ENCODE peak calls at places on chromosome 15, in five cellular contexts. One of them, this sample, is unnamed.

GRCh38 chr15:66294932-66295235 is 1.5 kb downstream of the DIS3L start:
- DNase-seq in endothelial cell: no peak
- DNase-seq in GM20000: no peak
- DNase-seq in lung: no peak
- DNase-seq in A549: no peak
- DNase-seq in this sample: no peak

GRCh38 chr15:40252141-40252437 is 13.2 kb downstream of the PAK6 start:
- DNase-seq in endothelial cell: no peak
- DNase-seq in GM20000: no peak
- DNase-seq in lung: no peak
- DNase-seq in A549: no peak
- DNase-seq in this sample: no peak

GRCh38 chr15:63452552-63453136 is 51.7 kb upstream of the USP3 start:
- DNase-seq in endothelial cell: no peak
- DNase-seq in GM20000: no peak
- DNase-seq in lung: no peak
- DNase-seq in A549: no peak
- DNase-seq in this sample: no peak

GRCh38 chr15:99149366-99149765 is 44.5 kb downstream of the SYNM start:
- DNase-seq in endothelial cell: no peak
- DNase-seq in GM20000: no peak
- DNase-seq in lung: no peak
- DNase-seq in A549: no peak
- DNase-seq in this sample: no peak

GRCh38 chr15:86505951-86506350 is 426.3 kb downstream of the AGBL1 start:
- DNase-seq in endothelial cell: no peak
- DNase-seq in GM20000: no peak
- DNase-seq in lung: no peak
- DNase-seq in A549: no peak
- DNase-seq in this sample: no peak

GRCh38 chr15:64742921-64743320 is 32.5 kb downstream of the RBPMS2 start:
- DNase-seq in endothelial cell: no peak
- DNase-seq in GM20000: no peak
- DNase-seq in lung: no peak
- DNase-seq in A549: no peak
- DNase-seq in this sample: no peak

GRCh38 chr15:95152741-95153140 is 921.4 kb downstream of the MCTP2 start:
- DNase-seq in endothelial cell: no peak
- DNase-seq in GM20000: no peak
- DNase-seq in lung: no peak
- DNase-seq in A549: no peak
- DNase-seq in this sample: no peak

GRCh38 chr15:72754096-72754495 is 29.5 kb downstream of the ADPGK start:
- DNase-seq in endothelial cell: no peak
- DNase-seq in GM20000: no peak
- DNase-seq in lung: no peak
- DNase-seq in A549: no peak
- DNase-seq in this sample: no peak

GRCh38 chr15:48823706-48824105 is 12.8 kb upstream of the CEP152 start:
- DNase-seq in endothelial cell: no peak
- DNase-seq in GM20000: no peak
- DNase-seq in lung: no peak
- DNase-seq in A549: no peak
- DNase-seq in this sample: no peak

GRCh38 chr15:40106203-40107161 is 2.2 kb downstream of the BMF start:
- DNase-seq in endothelial cell: peak
- DNase-seq in GM20000: peak
- DNase-seq in lung: peak
- DNase-seq in A549: peak
- DNase-seq in this sample: peak

GRCh38 chr15:42156266-42156922 is at the start of gene PLA2G4F:
- DNase-seq in endothelial cell: no peak
- DNase-seq in GM20000: no peak
- DNase-seq in lung: peak
- DNase-seq in A549: no peak
- DNase-seq in this sample: peak

GRCh38 chr15:57565326-57565725 is 26.4 kb upstream of the MYZAP start:
- DNase-seq in endothelial cell: no peak
- DNase-seq in GM20000: no peak
- DNase-seq in lung: no peak
- DNase-seq in A549: peak
- DNase-seq in this sample: peak

GRCh38 chr15:100201376-100202280 is 140.1 kb downstream of the ADAMTS17 start:
- DNase-seq in endothelial cell: no peak
- DNase-seq in GM20000: no peak
- DNase-seq in lung: no peak
- DNase-seq in A549: no peak
- DNase-seq in this sample: no peak

GRCh38 chr15:101397521-101398003 is 91.9 kb downstream of the PCSK6 start:
- DNase-seq in endothelial cell: no peak
- DNase-seq in GM20000: no peak
- DNase-seq in lung: no peak
- DNase-seq in A549: no peak
- DNase-seq in this sample: no peak

GRCh38 chr15:67850995-67851535 is 11.2 kb upstream of the RNU6-1 start:
- DNase-seq in endothelial cell: no peak
- DNase-seq in GM20000: no peak
- DNase-seq in lung: no peak
- DNase-seq in A549: no peak
- DNase-seq in this sample: peak

GRCh38 chr15:80558631-80559319 is 136.3 kb upstream of the ABHD17C start:
- DNase-seq in endothelial cell: no peak
- DNase-seq in GM20000: no peak
- DNase-seq in lung: no peak
- DNase-seq in A549: no peak
- DNase-seq in this sample: peak

GRCh38 chr15:32029862-32030781 is at the start of gene CHRNA7:
- DNase-seq in endothelial cell: peak
- DNase-seq in GM20000: peak
- DNase-seq in lung: peak
- DNase-seq in A549: peak
- DNase-seq in this sample: peak

GRCh38 chr15:98715401-98715800 is 67.1 kb downstream of the IGF1R start:
- DNase-seq in endothelial cell: no peak
- DNase-seq in GM20000: no peak
- DNase-seq in lung: no peak
- DNase-seq in A549: no peak
- DNase-seq in this sample: no peak

GRCh38 chr15:39624806-39625205 is 43.9 kb downstream of the THBS1 start:
- DNase-seq in endothelial cell: no peak
- DNase-seq in GM20000: peak
- DNase-seq in lung: no peak
- DNase-seq in A549: no peak
- DNase-seq in this sample: peak

GRCh38 chr15:69794643-69795461 is 302.9 kb downstream of the TLE3 start:
- DNase-seq in endothelial cell: no peak
- DNase-seq in GM20000: no peak
- DNase-seq in lung: peak
- DNase-seq in A549: no peak
- DNase-seq in this sample: peak

GRCh38 chr15:61393949-61394348 is 164.8 kb upstream of the RORA start:
- DNase-seq in endothelial cell: no peak
- DNase-seq in GM20000: peak
- DNase-seq in lung: no peak
- DNase-seq in A549: no peak
- DNase-seq in this sample: peak

GRCh38 chr15:73928241-73928579 is 1.9 kb downstream of the LOXL1 start:
- DNase-seq in endothelial cell: no peak
- DNase-seq in GM20000: no peak
- DNase-seq in lung: no peak
- DNase-seq in A549: no peak
- DNase-seq in this sample: no peak

GRCh38 chr15:50330921-50331320 is 24.1 kb downstream of the GABPB1 start:
- DNase-seq in endothelial cell: no peak
- DNase-seq in GM20000: peak
- DNase-seq in lung: no peak
- DNase-seq in A549: peak
- DNase-seq in this sample: no peak

GRCh38 chr15:98076021-98076816 is 115.7 kb downstream of the ARRDC4 start:
- DNase-seq in endothelial cell: no peak
- DNase-seq in GM20000: no peak
- DNase-seq in lung: no peak
- DNase-seq in A549: peak
- DNase-seq in this sample: peak

GRCh38 chr15:43769584-43770228 is 7.1 kb downstream of the ELL3 start:
- DNase-seq in endothelial cell: peak
- DNase-seq in GM20000: peak
- DNase-seq in lung: no peak
- DNase-seq in A549: peak
- DNase-seq in this sample: peak

GRCh38 chr15:66886241-66886675 is 179.1 kb upstream of the SMAD3 start:
- DNase-seq in endothelial cell: no peak
- DNase-seq in GM20000: no peak
- DNase-seq in lung: no peak
- DNase-seq in A549: no peak
- DNase-seq in this sample: no peak

GRCh38 chr15:59812185-59812870 is 123.2 kb upstream of the BNIP2 start:
- DNase-seq in endothelial cell: no peak
- DNase-seq in GM20000: no peak
- DNase-seq in lung: no peak
- DNase-seq in A549: no peak
- DNase-seq in this sample: no peak

GRCh38 chr15:67174864-67175573 is 79.4 kb downstream of the AAGAB start:
- DNase-seq in endothelial cell: no peak
- DNase-seq in GM20000: no peak
- DNase-seq in lung: no peak
- DNase-seq in A549: peak
- DNase-seq in this sample: no peak

GRCh38 chr15:60546764-60547163 is 67.8 kb upstream of the ICE2 start:
- DNase-seq in endothelial cell: no peak
- DNase-seq in GM20000: no peak
- DNase-seq in lung: no peak
- DNase-seq in A549: no peak
- DNase-seq in this sample: no peak

GRCh38 chr15:42612367-42612912 is 37.0 kb downstream of the STARD9 start:
- DNase-seq in endothelial cell: no peak
- DNase-seq in GM20000: no peak
- DNase-seq in lung: no peak
- DNase-seq in A549: no peak
- DNase-seq in this sample: no peak

GRCh38 chr15:45268135-45268534 is 16.1 kb downstream of the SLC28A2 start:
- DNase-seq in endothelial cell: no peak
- DNase-seq in GM20000: no peak
- DNase-seq in lung: no peak
- DNase-seq in A549: peak
- DNase-seq in this sample: no peak

GRCh38 chr15:31486906-31487695 is 160.5 kb downstream of the KLF13 start:
- DNase-seq in endothelial cell: no peak
- DNase-seq in GM20000: no peak
- DNase-seq in lung: no peak
- DNase-seq in A549: no peak
- DNase-seq in this sample: no peak

GRCh38 chr15:37789881-37790280 is 144.6 kb upstream of the TMCO5A start:
- DNase-seq in endothelial cell: no peak
- DNase-seq in GM20000: no peak
- DNase-seq in lung: no peak
- DNase-seq in A549: no peak
- DNase-seq in this sample: no peak

GRCh38 chr15:51266548-51266947 is 71.8 kb downstream of the CYP19A1 start:
- DNase-seq in endothelial cell: peak
- DNase-seq in GM20000: no peak
- DNase-seq in lung: no peak
- DNase-seq in A549: no peak
- DNase-seq in this sample: no peak

GRCh38 chr15:58331903-58332675 is 99.7 kb upstream of the LIPC start:
- DNase-seq in endothelial cell: peak
- DNase-seq in GM20000: peak
- DNase-seq in lung: peak
- DNase-seq in A549: peak
- DNase-seq in this sample: peak

GRCh38 chr15:38531509-38531908 is 33.1 kb downstream of the RASGRP1 start:
- DNase-seq in endothelial cell: no peak
- DNase-seq in GM20000: no peak
- DNase-seq in lung: no peak
- DNase-seq in A549: no peak
- DNase-seq in this sample: no peak

GRCh38 chr15:37056168-37056893 is 44.0 kb downstream of the MEIS2 start:
- DNase-seq in endothelial cell: no peak
- DNase-seq in GM20000: no peak
- DNase-seq in lung: peak
- DNase-seq in A549: no peak
- DNase-seq in this sample: no peak

GRCh38 chr15:65730560-65731172 is 61.4 kb downstream of the DENND4A start:
- DNase-seq in endothelial cell: no peak
- DNase-seq in GM20000: no peak
- DNase-seq in lung: no peak
- DNase-seq in A549: peak
- DNase-seq in this sample: no peak